ENCODE peak calls at places on chromosomes 6 and 20, in seven cellular contexts. J is T-cell; B is stimulated activated naive CD8-positive, alpha-beta T cell treated with anti-CD3 and anti-CD28 coated beads, Interleukin-15, amount 100 ng/mL, for 72 hours; G is left lobe of liver; U is activated CD8-positive, alpha-beta T cell treated with anti-CD3 and anti-CD28 coated beads for 36 hours; K is left lung; P is heart left ventricle. O is an unnamed sample.

GRCh38 chr20:1832634-1833033 is 62.6 kb upstream of the SIRPA start:
- ATAC-seq in B (no peak), J (no peak), K (no peak), U (no peak), G (no peak), P (peak), O (no peak)

GRCh38 chr6:158752613-158753012 is 66.6 kb downstream of the EZR start:
- ATAC-seq in B (no peak), P (peak), G (peak), J (no peak), U (no peak), K (no peak), O (peak)

GRCh38 chr20:22545045-22545444 is 39.3 kb downstream of the FOXA2 start:
- ATAC-seq in K (no peak), P (no peak), J (no peak), G (no peak), U (no peak), B (no peak), O (no peak)

GRCh38 chr20:47541355-47541922 is 39.8 kb downstream of the NCOA3 start:
- ATAC-seq in K (no peak), U (no peak), J (no peak), G (no peak), P (no peak), B (no peak), O (no peak)

GRCh38 chr20:967796-968742 is 34.0 kb downstream of the RSPO4 start:
- ATAC-seq in J (no peak), P (no peak), B (peak), U (no peak), G (peak), K (no peak), O (no peak)

GRCh38 chr6:71287038-71287437 is 1.6 kb upstream of the OGFRL1 start:
- ATAC-seq in U (no peak), K (peak), P (peak), B (no peak), G (no peak), J (no peak), O (no peak)

GRCh38 chr6:16883414-16883813 is 122.2 kb upstream of the ATXN1 start:
- ATAC-seq in K (no peak), G (no peak), B (no peak), J (no peak), P (no peak), U (no peak), O (no peak)

GRCh38 chr20:53608071-53608455 is 14.4 kb upstream of the ZNF217 start:
- ATAC-seq in U (no peak), B (no peak), G (no peak), P (no peak), K (no peak), J (no peak), O (no peak)

GRCh38 chr6:149450679-149451360 is 34.0 kb downstream of the ZC3H12D start:
- ATAC-seq in U (peak), P (no peak), J (no peak), B (peak), G (peak), K (peak), O (peak)

GRCh38 chr6:85250586-85251216 is 199.2 kb upstream of the NT5E start:
- ATAC-seq in U (no peak), B (no peak), G (peak), P (no peak), J (no peak), K (peak), O (no peak)

GRCh38 chr20:47764154-47764734 is 21.0 kb downstream of the SULF2 start:
- ATAC-seq in J (no peak), K (no peak), P (no peak), G (no peak), U (peak), B (peak), O (no peak)

GRCh38 chr20:9610665-9611064 is 96.3 kb downstream of the LAMP5 start:
- ATAC-seq in B (no peak), K (no peak), P (no peak), U (no peak), J (no peak), G (no peak), O (no peak)

GRCh38 chr6:158768396-158768795 is 50.8 kb downstream of the EZR start:
- ATAC-seq in K (no peak), B (peak), J (no peak), G (no peak), U (no peak), P (no peak), O (no peak)

GRCh38 chr6:17311595-17312311 is 30.6 kb downstream of the RBM24 start:
- ATAC-seq in J (no peak), G (peak), B (no peak), P (peak), U (no peak), K (no peak), O (no peak)

GRCh38 chr6:127146935-127147334 is 28.5 kb downstream of the RSPO3 start:
- ATAC-seq in K (peak), J (no peak), B (no peak), G (peak), P (no peak), U (no peak), O (peak)

GRCh38 chr20:10369723-10370090 is 64.3 kb downstream of the MKKS start:
- ATAC-seq in P (no peak), K (no peak), G (peak), B (no peak), U (no peak), J (no peak), O (no peak)